ENCODE peak calls at places on chromosome 19, in ten cellular contexts. H is SJSA1, S is A673, D is K562, M is ovary, X is heart right ventricle, V is RWPE2, G is gastrocnemius medialis, P is astrocyte, K is uterus. J is an unnamed sample.

GRCh38 chr19:46466536-46467199 is 4.7 kb downstream of the PNMA8A start:
- DNase-seq in H (peak; percentile 55), S (no peak), D (no peak), M (peak; percentile 71), X (no peak), V (no peak), G (no peak), P (peak; percentile 88), K (peak; percentile 71), J (no peak)

GRCh38 chr19:50701367-50701985 is 18.1 kb downstream of the SHANK1 start:
- DNase-seq in H (no peak), S (no peak), D (no peak), M (no peak), X (no peak), V (no peak), G (no peak), P (no peak), K (no peak), J (no peak)

GRCh38 chr19:38718747-38719543 is 25.3 kb downstream of the CAPN12 start:
- DNase-seq in H (no peak), S (no peak), D (peak; percentile 17), M (no peak), X (peak; percentile 70), V (no peak), G (peak; percentile 53), P (peak; percentile 63), K (peak; percentile 63), J (no peak)

GRCh38 chr19:4508698-4509097 is 9.6 kb downstream of the PLIN4 start:
- DNase-seq in H (no peak), S (no peak), D (no peak), M (peak; percentile 26), X (no peak), V (no peak), G (no peak), P (no peak), K (no peak), J (no peak)

GRCh38 chr19:3161453-3161852 is 17.1 kb upstream of the S1PR4 start:
- DNase-seq in H (no peak), S (no peak), D (peak; percentile 34), M (no peak), X (no peak), V (no peak), G (no peak), P (no peak), K (no peak), J (no peak)

GRCh38 chr19:46000497-46001246 is 5.4 kb downstream of the CCDC61 start:
- DNase-seq in H (no peak), S (peak; percentile 31), D (peak; percentile 72), M (no peak), X (no peak), V (no peak), G (no peak), P (no peak), K (no peak), J (peak; percentile 59)

GRCh38 chr19:48844472-48844871 is 8.2 kb upstream of the HSD17B14 start:
- DNase-seq in H (no peak), S (peak; percentile 52), D (peak; percentile 47), M (no peak), X (no peak), V (no peak), G (no peak), P (peak; percentile 42), K (no peak), J (no peak)

GRCh38 chr19:40147693-40148347 is 43.4 kb upstream of the MAP3K10 start:
- DNase-seq in H (peak; percentile 12), S (peak; percentile 95), D (peak; percentile 25), M (no peak), X (no peak), V (no peak), G (no peak), P (peak; percentile 59), K (no peak), J (no peak)

GRCh38 chr19:1067341-1068103 is 555 bp downstream of the ARHGAP45 start:
- DNase-seq in H (no peak), S (no peak), D (no peak), M (no peak), X (no peak), V (no peak), G (no peak), P (no peak), K (no peak), J (peak; percentile 88)

GRCh38 chr19:51143486-51143885 is 1.4 kb downstream of the SIGLEC7 start:
- DNase-seq in H (no peak), S (no peak), D (no peak), M (no peak), X (no peak), V (no peak), G (no peak), P (no peak), K (no peak), J (no peak)

GRCh38 chr19:13330285-13330684 is 176.0 kb downstream of the CACNA1A start:
- DNase-seq in H (no peak), S (no peak), D (no peak), M (no peak), X (no peak), V (no peak), G (no peak), P (no peak), K (no peak), J (no peak)
- H3K36me3 ChIP-seq in H (no peaks in the 10 kb centered on the region), S (no peaks in the 10 kb centered on the region), D (no peaks in the 10 kb centered on the region), M (no peaks in the 10 kb centered on the region), X (no peaks in the 10 kb centered on the region), V (no peaks in the 10 kb centered on the region), G (no peaks in the 10 kb centered on the region), P (no peaks in the 10 kb centered on the region), K (no peaks in the 10 kb centered on the region), J (no peaks in the 10 kb centered on the region)

GRCh38 chr19:56930647-56931592 is 90.4 kb upstream of the PEG3 start:
- DNase-seq in H (no peak), S (no peak), D (no peak), M (no peak), X (no peak), V (no peak), G (no peak), P (no peak), K (no peak), J (no peak)
- H3K9me3 ChIP-seq in H (peaks cover 20% of the 10 kb centered on the region), S (no peaks in the 10 kb centered on the region), D (no peaks in the 10 kb centered on the region), M (no peaks in the 10 kb centered on the region), X (no peaks in the 10 kb centered on the region), V (no peaks in the 10 kb centered on the region), G (no peaks in the 10 kb centered on the region), P (peaks cover 6% of the 10 kb centered on the region), K (no peaks in the 10 kb centered on the region), J (no peaks in the 10 kb centered on the region)

DNA sequence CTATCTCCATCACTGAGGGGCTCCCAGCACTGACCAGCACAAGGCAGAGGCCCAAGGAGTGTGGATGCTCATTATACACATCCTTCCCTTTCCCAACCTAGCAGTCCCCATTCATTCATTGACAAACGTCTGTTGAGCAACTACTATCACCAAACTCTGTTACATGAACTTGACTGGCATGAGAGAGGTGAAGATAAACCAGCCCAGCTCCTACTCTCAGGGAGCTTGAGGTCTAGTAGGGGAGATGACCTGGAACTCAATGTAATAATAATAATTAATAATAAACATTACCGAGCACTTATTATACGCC is 8.9 kb upstream of the CEACAM16 start:
- DNase-seq in H (no peak), S (no peak), D (no peak), M (no peak), X (no peak), V (no peak), G (no peak), P (no peak), K (no peak), J (no peak)
- H3K4me1 ChIP-seq in H (peaks cover 31% of the 10 kb centered on the region), S (no peaks in the 10 kb centered on the region), D (peaks cover 26% of the 10 kb centered on the region), M (peaks cover 1% of the 10 kb centered on the region), X (peaks cover 37% of the 10 kb centered on the region), V (peaks cover 25% of the 10 kb centered on the region), G (peaks cover 5% of the 10 kb centered on the region), P (peaks cover 21% of the 10 kb centered on the region), K (no peaks in the 10 kb centered on the region), J (peaks cover 22% of the 10 kb centered on the region)

DNA sequence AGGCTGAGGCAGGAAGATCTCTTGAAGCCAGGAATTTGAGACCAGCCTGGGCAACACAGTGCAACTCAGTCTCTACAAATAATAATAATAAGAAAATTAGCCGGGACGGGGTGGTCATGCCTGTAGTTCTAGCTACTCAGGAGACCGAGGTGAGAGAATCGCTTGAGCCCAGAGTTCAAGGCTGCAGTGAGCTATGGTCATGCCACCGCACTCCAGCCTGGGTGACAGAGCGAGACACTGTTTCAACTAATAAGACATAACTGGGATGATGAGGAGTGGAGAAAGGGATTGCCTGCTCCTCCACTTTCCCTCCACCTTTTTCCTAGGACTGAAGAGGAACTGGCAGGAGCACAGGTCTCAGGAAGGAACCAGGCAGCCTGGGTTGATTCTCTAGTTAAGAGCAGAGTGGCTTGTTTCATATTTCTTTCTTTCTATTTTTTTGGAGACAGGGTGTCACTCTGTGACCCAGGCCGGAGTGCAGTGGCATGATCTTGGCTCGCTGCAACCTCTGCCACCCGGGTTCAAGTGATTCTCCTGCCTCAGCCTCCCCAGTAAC is 4.6 kb upstream of the GPI start:
- DNase-seq in H (no peak), S (no peak), D (no peak), M (no peak), X (no peak), V (no peak), G (no peak), P (no peak), K (no peak), J (no peak)
- H3K36me3 ChIP-seq in H (peaks cover 3% of the 10 kb centered on the region), S (no peaks in the 10 kb centered on the region), D (no peaks in the 10 kb centered on the region), M (no peaks in the 10 kb centered on the region), X (no peaks in the 10 kb centered on the region), V (no peaks in the 10 kb centered on the region), G (peaks cover 3% of the 10 kb centered on the region), P (no peaks in the 10 kb centered on the region), K (no peaks in the 10 kb centered on the region), J (no peaks in the 10 kb centered on the region)

GRCh38 chr19:6292006-6292405 is 12.2 kb upstream of the MLLT1 start:
- DNase-seq in H (no peak), S (no peak), D (peak; percentile 54), M (no peak), X (no peak), V (no peak), G (no peak), P (no peak), K (no peak), J (no peak)
- H3K9me3 ChIP-seq in H (peaks cover 30% of the 10 kb centered on the region), S (peaks cover 57% of the 10 kb centered on the region), D (peaks cover 18% of the 10 kb centered on the region), M (peaks cover 13% of the 10 kb centered on the region), X (no peaks in the 10 kb centered on the region), V (peaks cover 10% of the 10 kb centered on the region), G (peaks cover 23% of the 10 kb centered on the region), P (peaks cover 40% of the 10 kb centered on the region), K (peaks cover 33% of the 10 kb centered on the region), J (peaks cover 24% of the 10 kb centered on the region)

DNA sequence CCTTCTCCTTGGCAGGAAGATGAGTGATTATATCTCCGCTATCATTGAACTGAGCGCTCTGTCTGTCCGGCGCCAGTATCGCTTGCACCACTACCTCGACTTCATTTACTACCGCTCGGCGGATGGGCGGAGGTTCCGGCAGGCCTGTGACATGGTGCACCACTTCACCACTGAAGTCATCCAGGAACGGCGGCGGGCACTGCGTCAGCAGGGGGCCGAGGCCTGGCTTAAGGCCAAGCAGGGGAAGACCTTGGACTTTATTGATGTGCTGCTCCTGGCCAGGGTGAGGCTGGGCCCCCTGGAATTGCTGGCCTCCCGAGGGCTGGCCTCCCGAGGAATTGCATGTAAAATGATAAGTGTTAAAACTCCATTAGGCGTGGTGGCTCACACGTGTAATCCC is 32.1 kb downstream of the CYP4F22 start:
- DNase-seq in H (no peak), S (no peak), D (no peak), M (no peak), X (no peak), V (no peak), G (no peak), P (no peak), K (no peak), J (no peak)
- H3K4me1 ChIP-seq in H (no peaks in the 10 kb centered on the region), S (no peaks in the 10 kb centered on the region), D (peaks cover 3% of the 10 kb centered on the region), M (no peaks in the 10 kb centered on the region), X (no peaks in the 10 kb centered on the region), V (no peaks in the 10 kb centered on the region), G (no peaks in the 10 kb centered on the region), P (no peaks in the 10 kb centered on the region), K (no peaks in the 10 kb centered on the region), J (no peaks in the 10 kb centered on the region)

J was measured in CD8-positive, alpha-beta T cell.